ENCODE peak calls at places on chromosomes 13 and 19, in ten cellular contexts. One of them, this sample, is unnamed.

GRCh38 chr13:23934481-23934880 is 37.2 kb upstream of the C1QTNF9B start:
- DNase-seq in substantia nigra: no peak
- DNase-seq in mucosa of gallbladder: no peak
- DNase-seq in COLO829: no peak
- DNase-seq in left cardiac atrium: no peak
- DNase-seq in H54: no peak
- DNase-seq in T-helper 2 cell: no peak
- DNase-seq in H1: no peak
- DNase-seq in A172: no peak
- DNase-seq in anterior cingulate cortex: no peak
- DNase-seq in this sample: no peak

GRCh38 chr13:76383671-76384461 is 502.3 kb downstream of the KCTD12 start:
- DNase-seq in T-helper 2 cell: no peak
- DNase-seq in left cardiac atrium: no peak
- DNase-seq in COLO829: peak; percentile 35
- DNase-seq in A172: peak; percentile 14
- DNase-seq in mucosa of gallbladder: peak; percentile 52
- DNase-seq in H54: no peak
- DNase-seq in substantia nigra: no peak
- DNase-seq in H1: no peak
- DNase-seq in anterior cingulate cortex: no peak
- DNase-seq in this sample: no peak

GRCh38 chr19:15252398-15253018 is 20.3 kb upstream of the EPHX3 start:
- DNase-seq in H54: peak; percentile 43
- DNase-seq in anterior cingulate cortex: peak; percentile 49
- DNase-seq in substantia nigra: peak; percentile 78
- DNase-seq in A172: peak; percentile 39
- DNase-seq in left cardiac atrium: no peak
- DNase-seq in COLO829: no peak
- DNase-seq in mucosa of gallbladder: no peak
- DNase-seq in T-helper 2 cell: no peak
- DNase-seq in H1: no peak
- DNase-seq in this sample: no peak

GRCh38 chr19:23281663-23282276 is 31.6 kb upstream of the ZNF724 start:
- DNase-seq in H54: no peak
- DNase-seq in substantia nigra: no peak
- DNase-seq in left cardiac atrium: no peak
- DNase-seq in mucosa of gallbladder: no peak
- DNase-seq in T-helper 2 cell: no peak
- DNase-seq in H1: no peak
- DNase-seq in anterior cingulate cortex: no peak
- DNase-seq in A172: no peak
- DNase-seq in COLO829: no peak
- DNase-seq in this sample: no peak

GRCh38 chr19:28961772-28962500 is 251.0 kb downstream of the UQCRFS1 start:
- DNase-seq in anterior cingulate cortex: no peak
- DNase-seq in COLO829: no peak
- DNase-seq in H54: no peak
- DNase-seq in substantia nigra: no peak
- DNase-seq in left cardiac atrium: no peak
- DNase-seq in A172: no peak
- DNase-seq in H1: no peak
- DNase-seq in mucosa of gallbladder: no peak
- DNase-seq in T-helper 2 cell: no peak
- DNase-seq in this sample: no peak

GRCh38 chr19:56942749-56943148 is 102.2 kb upstream of the PEG3 start:
- DNase-seq in substantia nigra: peak; percentile 0
- DNase-seq in anterior cingulate cortex: no peak
- DNase-seq in A172: no peak
- DNase-seq in T-helper 2 cell: peak; percentile 14
- DNase-seq in H54: no peak
- DNase-seq in mucosa of gallbladder: no peak
- DNase-seq in COLO829: no peak
- DNase-seq in H1: no peak
- DNase-seq in left cardiac atrium: peak; percentile 36
- DNase-seq in this sample: no peak

GRCh38 chr13:22017226-22017625 is 346.4 kb downstream of the FGF9 start:
- DNase-seq in left cardiac atrium: no peak
- DNase-seq in mucosa of gallbladder: no peak
- DNase-seq in H1: no peak
- DNase-seq in COLO829: no peak
- DNase-seq in substantia nigra: no peak
- DNase-seq in T-helper 2 cell: no peak
- DNase-seq in A172: no peak
- DNase-seq in anterior cingulate cortex: no peak
- DNase-seq in H54: no peak
- DNase-seq in this sample: no peak

GRCh38 chr13:79490846-79491245 is 9.9 kb downstream of the NDFIP2 start:
- DNase-seq in anterior cingulate cortex: no peak
- DNase-seq in T-helper 2 cell: no peak
- DNase-seq in H54: no peak
- DNase-seq in mucosa of gallbladder: no peak
- DNase-seq in substantia nigra: no peak
- DNase-seq in H1: no peak
- DNase-seq in A172: peak; percentile 5
- DNase-seq in COLO829: no peak
- DNase-seq in left cardiac atrium: no peak
- DNase-seq in this sample: no peak

GRCh38 chr13:78762825-78763224 is 103.9 kb upstream of the OBI1 start:
- DNase-seq in mucosa of gallbladder: no peak
- DNase-seq in H1: no peak
- DNase-seq in anterior cingulate cortex: no peak
- DNase-seq in H54: no peak
- DNase-seq in left cardiac atrium: no peak
- DNase-seq in COLO829: no peak
- DNase-seq in A172: no peak
- DNase-seq in substantia nigra: no peak
- DNase-seq in T-helper 2 cell: no peak
- DNase-seq in this sample: no peak

GRCh38 chr19:3983936-3984583 is 1.2 kb downstream of the EEF2 start:
- DNase-seq in T-helper 2 cell: no peak
- DNase-seq in substantia nigra: no peak
- DNase-seq in left cardiac atrium: no peak
- DNase-seq in H54: no peak
- DNase-seq in A172: no peak
- DNase-seq in COLO829: no peak
- DNase-seq in mucosa of gallbladder: no peak
- DNase-seq in anterior cingulate cortex: no peak
- DNase-seq in H1: no peak
- DNase-seq in this sample: no peak

GRCh38 chr13:79258489-79258888 is 147.6 kb downstream of the RBM26 start:
- DNase-seq in COLO829: no peak
- DNase-seq in T-helper 2 cell: no peak
- DNase-seq in anterior cingulate cortex: no peak
- DNase-seq in H54: no peak
- DNase-seq in H1: no peak
- DNase-seq in mucosa of gallbladder: no peak
- DNase-seq in A172: no peak
- DNase-seq in left cardiac atrium: no peak
- DNase-seq in substantia nigra: no peak
- DNase-seq in this sample: no peak

This sample was measured in Jurkat, Clone E6-1.